ENCODE peak calls at places on chromosome 16, in eight cellular contexts. One of them, this sample, is unnamed.
A peak's percentile ranks its signal among the peaks of the same experiment; 100 is the strongest.

GRCh38 chr16:51884773-51885172 is 662.2 kb downstream of the TOX3 start:
- DNase-seq in fibroblast of lung: no peak
- DNase-seq in thoracic aorta: no peak
- DNase-seq in OCI-LY7: no peak
- DNase-seq in pancreas: no peak
- DNase-seq in A549: no peak
- DNase-seq in tibial artery: no peak
- DNase-seq in CD8-positive, alpha-beta T cell: no peak
- DNase-seq in this sample: no peak

GRCh38 chr16:20940864-20941634 is 40.5 kb downstream of the LYRM1 start:
- DNase-seq in fibroblast of lung: no peak
- DNase-seq in thoracic aorta: no peak
- DNase-seq in OCI-LY7: no peak
- DNase-seq in pancreas: no peak
- DNase-seq in A549: no peak
- DNase-seq in tibial artery: no peak
- DNase-seq in CD8-positive, alpha-beta T cell: no peak
- DNase-seq in this sample: no peak

GRCh38 chr16:70661918-70662641 is 15.7 kb downstream of the IL34 start:
- DNase-seq in fibroblast of lung: peak; percentile 56
- DNase-seq in thoracic aorta: no peak
- DNase-seq in OCI-LY7: no peak
- DNase-seq in pancreas: no peak
- DNase-seq in A549: no peak
- DNase-seq in tibial artery: peak; percentile 74
- DNase-seq in CD8-positive, alpha-beta T cell: no peak
- DNase-seq in this sample: peak; percentile 46

GRCh38 chr16:71429581-71429980 is 12.3 kb downstream of the TLE7 start:
- DNase-seq in fibroblast of lung: no peak
- DNase-seq in thoracic aorta: no peak
- DNase-seq in OCI-LY7: no peak
- DNase-seq in pancreas: no peak
- DNase-seq in A549: no peak
- DNase-seq in tibial artery: no peak
- DNase-seq in CD8-positive, alpha-beta T cell: no peak
- DNase-seq in this sample: no peak

GRCh38 chr16:15434425-15435215 is at the start of gene BMERB1:
- DNase-seq in fibroblast of lung: peak; percentile 74
- DNase-seq in thoracic aorta: peak; percentile 25
- DNase-seq in OCI-LY7: no peak
- DNase-seq in pancreas: peak; percentile 59
- DNase-seq in A549: peak; percentile 77
- DNase-seq in tibial artery: peak; percentile 91
- DNase-seq in CD8-positive, alpha-beta T cell: peak; percentile 62
- DNase-seq in this sample: peak; percentile 67

GRCh38 chr16:10031473-10031872 is 150.8 kb downstream of the GRIN2A start:
- DNase-seq in fibroblast of lung: no peak
- DNase-seq in thoracic aorta: no peak
- DNase-seq in OCI-LY7: no peak
- DNase-seq in pancreas: no peak
- DNase-seq in A549: no peak
- DNase-seq in tibial artery: no peak
- DNase-seq in CD8-positive, alpha-beta T cell: no peak
- DNase-seq in this sample: no peak

GRCh38 chr16:80931985-80932720 is 74.5 kb downstream of the CMC2 start:
- DNase-seq in fibroblast of lung: peak; percentile 50
- DNase-seq in thoracic aorta: no peak
- DNase-seq in OCI-LY7: no peak
- DNase-seq in pancreas: peak; percentile 53
- DNase-seq in A549: peak; percentile 54
- DNase-seq in tibial artery: peak; percentile 79
- DNase-seq in CD8-positive, alpha-beta T cell: no peak
- DNase-seq in this sample: peak; percentile 61

GRCh38 chr16:79618712-79619050 is 18.1 kb upstream of the MAF start:
- DNase-seq in fibroblast of lung: no peak
- DNase-seq in thoracic aorta: no peak
- DNase-seq in OCI-LY7: no peak
- DNase-seq in pancreas: no peak
- DNase-seq in A549: no peak
- DNase-seq in tibial artery: no peak
- DNase-seq in CD8-positive, alpha-beta T cell: no peak
- DNase-seq in this sample: no peak

GRCh38 chr16:58481931-58482330 is 18.0 kb upstream of the NDRG4 start:
- DNase-seq in fibroblast of lung: no peak
- DNase-seq in thoracic aorta: no peak
- DNase-seq in OCI-LY7: no peak
- DNase-seq in pancreas: no peak
- DNase-seq in A549: no peak
- DNase-seq in tibial artery: no peak
- DNase-seq in CD8-positive, alpha-beta T cell: no peak
- DNase-seq in this sample: no peak

GRCh38 chr16:20259549-20259948 is 67.8 kb downstream of the GP2 start:
- DNase-seq in fibroblast of lung: no peak
- DNase-seq in thoracic aorta: no peak
- DNase-seq in OCI-LY7: no peak
- DNase-seq in pancreas: no peak
- DNase-seq in A549: no peak
- DNase-seq in tibial artery: no peak
- DNase-seq in CD8-positive, alpha-beta T cell: no peak
- DNase-seq in this sample: no peak

GRCh38 chr16:55391760-55392375 is 67.9 kb downstream of the IRX6 start:
- DNase-seq in fibroblast of lung: no peak
- DNase-seq in thoracic aorta: no peak
- DNase-seq in OCI-LY7: no peak
- DNase-seq in pancreas: no peak
- DNase-seq in A549: no peak
- DNase-seq in tibial artery: no peak
- DNase-seq in CD8-positive, alpha-beta T cell: no peak
- DNase-seq in this sample: no peak

GRCh38 chr16:88357306-88358032 is 25.3 kb upstream of the ZNF469 start:
- DNase-seq in fibroblast of lung: no peak
- DNase-seq in thoracic aorta: no peak
- DNase-seq in OCI-LY7: no peak
- DNase-seq in pancreas: no peak
- DNase-seq in A549: no peak
- DNase-seq in tibial artery: no peak
- DNase-seq in CD8-positive, alpha-beta T cell: no peak
- DNase-seq in this sample: peak; percentile 6

GRCh38 chr16:87734644-87735043 is 31.1 kb downstream of the KLHDC4 start:
- DNase-seq in fibroblast of lung: no peak
- DNase-seq in thoracic aorta: no peak
- DNase-seq in OCI-LY7: no peak
- DNase-seq in pancreas: no peak
- DNase-seq in A549: no peak
- DNase-seq in tibial artery: no peak
- DNase-seq in CD8-positive, alpha-beta T cell: no peak
- DNase-seq in this sample: no peak

GRCh38 chr16:75593825-75594820 is 27.9 kb downstream of the GABARAPL2 start:
- DNase-seq in fibroblast of lung: peak; percentile 9
- DNase-seq in thoracic aorta: no peak
- DNase-seq in OCI-LY7: peak; percentile 55
- DNase-seq in pancreas: no peak
- DNase-seq in A549: peak; percentile 7
- DNase-seq in tibial artery: peak; percentile 39
- DNase-seq in CD8-positive, alpha-beta T cell: no peak
- DNase-seq in this sample: no peak

GRCh38 chr16:53045554-53046250 is 7.0 kb downstream of the CHD9NB start:
- DNase-seq in fibroblast of lung: no peak
- DNase-seq in thoracic aorta: no peak
- DNase-seq in OCI-LY7: no peak
- DNase-seq in pancreas: no peak
- DNase-seq in A549: no peak
- DNase-seq in tibial artery: no peak
- DNase-seq in CD8-positive, alpha-beta T cell: no peak
- DNase-seq in this sample: peak; percentile 50

GRCh38 chr16:29198731-29199521 is 207.6 kb downstream of the NPIPB11 start:
- DNase-seq in fibroblast of lung: no peak
- DNase-seq in thoracic aorta: no peak
- DNase-seq in OCI-LY7: no peak
- DNase-seq in pancreas: no peak
- DNase-seq in A549: no peak
- DNase-seq in tibial artery: peak; percentile 68
- DNase-seq in CD8-positive, alpha-beta T cell: no peak
- DNase-seq in this sample: no peak

GRCh38 chr16:29192329-29193247 is 207.7 kb downstream of the LAT start:
- DNase-seq in fibroblast of lung: no peak
- DNase-seq in thoracic aorta: no peak
- DNase-seq in OCI-LY7: peak; percentile 22
- DNase-seq in pancreas: no peak
- DNase-seq in A549: no peak
- DNase-seq in tibial artery: peak; percentile 65
- DNase-seq in CD8-positive, alpha-beta T cell: no peak
- DNase-seq in this sample: no peak

DNA sequence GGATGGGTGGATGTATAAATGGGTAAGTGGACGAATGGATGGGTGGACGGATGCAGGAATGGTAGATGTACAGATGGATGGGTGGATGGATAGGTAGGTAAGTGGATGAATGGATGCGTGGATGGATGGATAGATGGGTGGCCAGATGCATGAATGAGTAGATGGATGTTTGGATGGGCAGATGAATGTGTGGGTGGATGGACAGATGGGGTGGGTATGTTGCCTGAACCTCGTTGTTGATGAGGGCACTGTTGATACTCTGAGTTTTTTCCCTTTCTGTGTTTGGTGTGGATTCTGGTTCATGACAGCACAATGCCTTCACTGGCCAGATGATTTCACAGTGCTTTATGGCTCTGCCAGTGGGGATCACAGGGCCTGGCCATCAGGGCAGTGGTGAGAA is 208.3 kb downstream of the NPIPB11 start:
- DNase-seq in fibroblast of lung: no peak
- DNase-seq in thoracic aorta: no peak
- DNase-seq in OCI-LY7: no peak
- DNase-seq in pancreas: no peak
- DNase-seq in A549: no peak
- DNase-seq in tibial artery: no peak
- DNase-seq in CD8-positive, alpha-beta T cell: no peak
- DNase-seq in this sample: no peak
- H3K4me1 ChIP-seq in fibroblast of lung: peaks cover 24% of the 10 kb centered on the region
- H3K4me1 ChIP-seq in thoracic aorta: no peaks in the 10 kb centered on the region
- H3K4me1 ChIP-seq in OCI-LY7: no peaks in the 10 kb centered on the region
- H3K4me1 ChIP-seq in pancreas: no peaks in the 10 kb centered on the region
- H3K4me1 ChIP-seq in A549: peaks cover 6% of the 10 kb centered on the region
- H3K4me1 ChIP-seq in tibial artery: no peaks in the 10 kb centered on the region
- H3K4me1 ChIP-seq in CD8-positive, alpha-beta T cell: no peaks in the 10 kb centered on the region
- H3K4me1 ChIP-seq in this sample: no peaks in the 10 kb centered on the region

GRCh38 chr16:19067349-19068236 is at the start of gene COQ7:
- DNase-seq in fibroblast of lung: peak; percentile 100
- DNase-seq in thoracic aorta: peak; percentile 94
- DNase-seq in OCI-LY7: peak; percentile 100
- DNase-seq in pancreas: peak; percentile 99
- DNase-seq in A549: peak; percentile 95
- DNase-seq in tibial artery: peak; percentile 99
- DNase-seq in CD8-positive, alpha-beta T cell: peak; percentile 98
- DNase-seq in this sample: peak; percentile 99
- TF ChIP-seq CTCF in fibroblast of lung: no peak
- TF ChIP-seq CTCF in thoracic aorta: no peak
- TF ChIP-seq CTCF in OCI-LY7: no peak
- TF ChIP-seq CTCF in pancreas: no peak
- TF ChIP-seq CTCF in A549: no peak
- TF ChIP-seq CTCF in tibial artery: no peak
- TF ChIP-seq CTCF in CD8-positive, alpha-beta T cell: no peak
- TF ChIP-seq CTCF in this sample: no peak

GRCh38 chr16:30743690-30744089 is 4.5 kb upstream of the PHKG2 start:
- DNase-seq in fibroblast of lung: no peak
- DNase-seq in thoracic aorta: no peak
- DNase-seq in OCI-LY7: no peak
- DNase-seq in pancreas: no peak
- DNase-seq in A549: no peak
- DNase-seq in tibial artery: no peak
- DNase-seq in CD8-positive, alpha-beta T cell: no peak
- DNase-seq in this sample: no peak

GRCh38 chr16:30737794-30738648 is 10.2 kb upstream of the PHKG2 start:
- DNase-seq in fibroblast of lung: no peak
- DNase-seq in thoracic aorta: no peak
- DNase-seq in OCI-LY7: no peak
- DNase-seq in pancreas: no peak
- DNase-seq in A549: no peak
- DNase-seq in tibial artery: peak; percentile 58
- DNase-seq in CD8-positive, alpha-beta T cell: no peak
- DNase-seq in this sample: peak; percentile 12

GRCh38 chr16:30738984-30739951 is 9.0 kb upstream of the PHKG2 start:
- DNase-seq in fibroblast of lung: no peak
- DNase-seq in thoracic aorta: no peak
- DNase-seq in OCI-LY7: no peak
- DNase-seq in pancreas: no peak
- DNase-seq in A549: no peak
- DNase-seq in tibial artery: peak; percentile 65
- DNase-seq in CD8-positive, alpha-beta T cell: no peak
- DNase-seq in this sample: peak; percentile 44

GRCh38 chr16:30741461-30741914 is 6.7 kb upstream of the PHKG2 start:
- DNase-seq in fibroblast of lung: peak; percentile 50
- DNase-seq in thoracic aorta: no peak
- DNase-seq in OCI-LY7: no peak
- DNase-seq in pancreas: peak; percentile 66
- DNase-seq in A549: peak; percentile 93
- DNase-seq in tibial artery: peak; percentile 71
- DNase-seq in CD8-positive, alpha-beta T cell: no peak
- DNase-seq in this sample: peak; percentile 78

DNA sequence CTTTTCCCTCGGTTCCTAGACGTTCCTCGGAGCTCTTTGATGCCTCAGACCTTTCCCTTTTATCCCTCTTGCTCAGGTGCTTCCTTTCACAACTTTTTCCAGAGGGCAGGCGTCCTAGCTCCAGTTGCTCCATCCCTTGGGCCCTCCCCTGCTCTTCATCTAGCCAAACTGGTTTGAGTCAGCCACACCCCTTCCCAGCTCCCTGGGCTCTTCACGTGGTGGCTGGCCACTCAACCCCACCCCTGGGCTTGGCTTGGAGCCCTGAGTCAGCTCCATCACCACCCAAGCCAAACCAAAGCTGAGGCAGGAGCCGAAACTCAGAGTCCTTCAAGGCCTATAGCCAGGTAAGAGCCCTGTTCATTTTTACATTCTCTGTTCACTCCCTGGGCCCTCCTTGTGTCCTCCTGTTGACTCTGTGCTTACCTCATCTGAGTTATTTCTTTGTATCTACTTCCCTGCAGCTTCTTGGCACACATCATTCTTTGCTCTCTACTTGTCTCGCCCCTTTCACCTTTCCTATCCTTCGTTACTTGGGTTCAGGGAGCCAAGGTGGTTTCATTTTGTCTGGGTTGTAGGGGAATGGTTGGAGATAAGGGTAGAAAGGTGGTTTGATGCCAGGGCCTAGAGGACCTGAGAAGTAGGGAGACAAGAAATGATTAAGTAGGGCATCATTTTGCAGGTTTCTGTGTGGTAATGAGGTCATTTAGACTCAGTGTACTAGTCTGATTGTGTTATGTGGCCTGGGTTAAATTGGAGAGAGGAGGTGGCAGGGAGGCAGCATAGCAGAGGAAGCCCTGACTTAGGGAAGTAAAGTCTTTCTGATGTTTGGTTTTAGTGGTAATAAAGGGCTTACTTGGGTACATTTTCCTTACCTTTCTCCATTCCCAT is 7.6 kb upstream of the PHKG2 start:
- DNase-seq in fibroblast of lung: peak; percentile 87
- DNase-seq in thoracic aorta: peak; percentile 55
- DNase-seq in OCI-LY7: no peak
- DNase-seq in pancreas: peak; percentile 92
- DNase-seq in A549: peak; percentile 92
- DNase-seq in tibial artery: peak; percentile 95
- DNase-seq in CD8-positive, alpha-beta T cell: no peak
- DNase-seq in this sample: peak; percentile 92
- H3K4me3 ChIP-seq in fibroblast of lung: peak overlapping the region; percentile 22
- H3K4me3 ChIP-seq in thoracic aorta: peak overlapping the region; percentile 35
- H3K4me3 ChIP-seq in OCI-LY7: no peak overlapping the region
- H3K4me3 ChIP-seq in pancreas: no peak overlapping the region
- H3K4me3 ChIP-seq in A549: peak overlapping the region; percentile 29
- H3K4me3 ChIP-seq in tibial artery: peak overlapping the region; percentile 0
- H3K4me3 ChIP-seq in CD8-positive, alpha-beta T cell: no peak overlapping the region
- H3K4me3 ChIP-seq in this sample: no peak overlapping the region

GRCh38 chr16:73068546-73069401 is 20.8 kb upstream of the ZFHX3 start:
- DNase-seq in fibroblast of lung: peak; percentile 96
- DNase-seq in thoracic aorta: peak; percentile 88
- DNase-seq in OCI-LY7: no peak
- DNase-seq in pancreas: no peak
- DNase-seq in A549: no peak
- DNase-seq in tibial artery: peak; percentile 96
- DNase-seq in CD8-positive, alpha-beta T cell: no peak
- DNase-seq in this sample: peak; percentile 46
- H3K4me1 ChIP-seq in fibroblast of lung: peaks cover 38% of the 10 kb centered on the region
- H3K4me1 ChIP-seq in thoracic aorta: peaks cover 29% of the 10 kb centered on the region
- H3K4me1 ChIP-seq in OCI-LY7: no peaks in the 10 kb centered on the region
- H3K4me1 ChIP-seq in pancreas: no peaks in the 10 kb centered on the region
- H3K4me1 ChIP-seq in A549: peaks cover 59% of the 10 kb centered on the region
- H3K4me1 ChIP-seq in tibial artery: peaks cover 71% of the 10 kb centered on the region
- H3K4me1 ChIP-seq in CD8-positive, alpha-beta T cell: no peaks in the 10 kb centered on the region
- H3K4me1 ChIP-seq in this sample: peaks cover 27% of the 10 kb centered on the region

This sample was measured in mucosa of descending colon.